ENCODE peak calls at places on chromosomes 1 and 21, in eight cellular contexts. S, A, M, E, Q, V, B and T are unnamed samples.
A peak's percentile ranks its signal among the peaks of the same experiment; 100 is the strongest.

GRCh38 chr1:63593887-63594617 is 841 bp downstream of the PGM1 start:
- DNase-seq in S (peak; percentile 63), A (peak; percentile 57), M (peak; percentile 56), E (peak; percentile 63), Q (peak; percentile 82), V (peak; percentile 66), B (no peak), T (peak; percentile 87)

GRCh38 chr1:201176931-201177330 is 13.7 kb upstream of the IGFN1 start:
- DNase-seq in S (no peak), A (no peak), M (no peak), E (no peak), Q (no peak), V (no peak), B (no peak), T (no peak)

GRCh38 chr1:154739654-154740053 is 130.4 kb downstream of the KCNN3 start:
- DNase-seq in S (no peak), A (no peak), M (no peak), E (no peak), Q (no peak), V (no peak), B (no peak), T (no peak)

GRCh38 chr1:56561227-56562019 is 17.9 kb downstream of the PLPP3 start:
- DNase-seq in S (no peak), A (no peak), M (no peak), E (no peak), Q (no peak), V (no peak), B (no peak), T (no peak)

GRCh38 chr1:38818706-38819439 is 40.7 kb downstream of the RRAGC start:
- DNase-seq in S (no peak), A (no peak), M (no peak), E (no peak), Q (no peak), V (no peak), B (no peak), T (no peak)

GRCh38 chr21:42499430-42500106 is 3.5 kb upstream of the RSPH1 start:
- DNase-seq in S (no peak), A (no peak), M (no peak), E (no peak), Q (no peak), V (no peak), B (no peak), T (no peak)

GRCh38 chr21:36544545-36544944 is 64.6 kb upstream of the CLDN14 start:
- DNase-seq in S (no peak), A (no peak), M (no peak), E (peak; percentile 48), Q (no peak), V (no peak), B (no peak), T (no peak)

GRCh38 chr1:23444104-23444533 is 19.6 kb upstream of the TCEA3 start:
- DNase-seq in S (peak; percentile 92), A (no peak), M (no peak), E (no peak), Q (peak; percentile 84), V (no peak), B (peak; percentile 88), T (no peak)

GRCh38 chr1:11653101-11653601 is 1.1 kb downstream of the FBXO2 start:
- DNase-seq in S (no peak), A (no peak), M (no peak), E (no peak), Q (no peak), V (peak; percentile 57), B (no peak), T (no peak)

GRCh38 chr1:93816970-93817738 is 61.9 kb downstream of the DNTTIP2 start:
- DNase-seq in S (peak; percentile 25), A (no peak), M (no peak), E (no peak), Q (no peak), V (peak; percentile 90), B (no peak), T (no peak)

GRCh38 chr1:63635681-63636080 is 42.5 kb downstream of the PGM1 start:
- DNase-seq in S (no peak), A (no peak), M (no peak), E (no peak), Q (no peak), V (no peak), B (peak; percentile 78), T (no peak)

GRCh38 chr1:118339431-118340146 is 154.6 kb upstream of the SPAG17 start:
- DNase-seq in S (no peak), A (no peak), M (no peak), E (no peak), Q (no peak), V (no peak), B (no peak), T (no peak)

GRCh38 chr21:35520302-35520701 is 471.2 kb upstream of the RUNX1 start:
- DNase-seq in S (no peak), A (no peak), M (no peak), E (no peak), Q (no peak), V (no peak), B (no peak), T (no peak)

GRCh38 chr1:201396859-201397464 is 2.2 kb downstream of the LAD1 start:
- DNase-seq in S (no peak), A (no peak), M (no peak), E (no peak), Q (peak; percentile 79), V (peak; percentile 54), B (no peak), T (no peak)

GRCh38 chr1:72235062-72235461 is 47.3 kb downstream of the NEGR1 start:
- DNase-seq in S (no peak), A (no peak), M (no peak), E (no peak), Q (no peak), V (no peak), B (no peak), T (no peak)